ENCODE peak calls at places on chromosome 1, in nine cellular contexts. G is body of pancreas, F is neural crest cell, C is mucosa of descending colon, M is transverse colon, I is progenitor cell of endocrine pancreas, N is B cell, O is heart left ventricle, W is cardiac fibroblast. E is an unnamed sample.
A peak's percentile ranks its signal among the peaks of the same experiment; 100 is the strongest.

GRCh38 chr1:94247146-94248094 is 10.0 kb upstream of the ARHGAP29 start:
- DNase-seq in W (peak; percentile 80), N (peak; percentile 47), I (peak; percentile 88), F (peak; percentile 70), O (peak; percentile 88), C (peak; percentile 79), M (peak; percentile 79), G (peak; percentile 89), E (peak; percentile 72)

GRCh38 chr1:244074559-244075171 is 23.6 kb downstream of the ZBTB18 start:
- DNase-seq in M (peak; percentile 51), W (no peak), C (peak; percentile 69), G (no peak), N (peak; percentile 71), I (no peak), O (no peak), F (no peak), E (no peak)

GRCh38 chr1:199742547-199742946 is 285.0 kb upstream of the NR5A2 start:
- DNase-seq in N (no peak), C (no peak), I (no peak), G (no peak), M (no peak), W (peak; percentile 89), O (no peak), F (no peak), E (peak; percentile 96)

GRCh38 chr1:30478799-30479198 is 244.6 kb downstream of the MATN1 start:
- DNase-seq in W (no peak), I (no peak), N (no peak), C (no peak), F (no peak), O (no peak), G (no peak), M (no peak), E (no peak)

GRCh38 chr1:226424228-226425003 is 16.5 kb upstream of the PARP1 start:
- DNase-seq in N (peak; percentile 34), W (peak; percentile 52), I (no peak), G (no peak), F (no peak), M (no peak), C (no peak), O (no peak), E (peak; percentile 77)

GRCh38 chr1:36706416-36706815 is 223.7 kb upstream of the CSF3R start:
- DNase-seq in O (no peak), M (no peak), C (no peak), W (no peak), G (no peak), F (no peak), I (no peak), N (no peak), E (no peak)

GRCh38 chr1:227066999-227067398 is 126.9 kb downstream of the COQ8A start:
- DNase-seq in I (no peak), G (no peak), F (no peak), N (no peak), M (no peak), O (no peak), W (no peak), C (no peak), E (no peak)

GRCh38 chr1:151175910-151176309 is at the start of gene TMOD4:
- DNase-seq in N (no peak), I (no peak), M (no peak), C (no peak), O (no peak), W (peak; percentile 27), G (no peak), F (no peak), E (no peak)

GRCh38 chr1:233109121-233109520 is 158.7 kb downstream of the NTPCR start:
- DNase-seq in C (no peak), F (no peak), I (no peak), W (no peak), N (no peak), O (no peak), G (no peak), M (no peak), E (no peak)

GRCh38 chr1:116909511-116910378 is at the start of gene PTGFRN:
- DNase-seq in M (peak; percentile 73), G (peak; percentile 82), N (no peak), O (peak; percentile 76), W (peak; percentile 85), C (peak; percentile 79), F (peak; percentile 54), I (peak; percentile 53), E (peak; percentile 74)

GRCh38 chr1:58898739-58899580 is 115.1 kb upstream of the JUN start:
- DNase-seq in C (peak; percentile 69), M (peak; percentile 47), G (peak; percentile 61), N (no peak), F (no peak), I (no peak), O (peak; percentile 84), W (peak; percentile 80), E (no peak)

GRCh38 chr1:212762839-212763238 is 28.7 kb downstream of the NSL1 start:
- DNase-seq in W (no peak), M (no peak), O (no peak), G (no peak), C (no peak), F (no peak), I (no peak), N (no peak), E (no peak)

GRCh38 chr1:179510038-179510437 is 65.7 kb downstream of the NPHS2 start:
- DNase-seq in I (no peak), N (peak; percentile 25), C (no peak), F (no peak), O (no peak), M (no peak), G (no peak), W (no peak), E (no peak)

GRCh38 chr1:90127288-90127953 is 132.5 kb downstream of the ZNF326 start:
- DNase-seq in M (no peak), N (no peak), G (no peak), O (no peak), C (no peak), I (no peak), W (no peak), F (no peak), E (no peak)

DNA sequence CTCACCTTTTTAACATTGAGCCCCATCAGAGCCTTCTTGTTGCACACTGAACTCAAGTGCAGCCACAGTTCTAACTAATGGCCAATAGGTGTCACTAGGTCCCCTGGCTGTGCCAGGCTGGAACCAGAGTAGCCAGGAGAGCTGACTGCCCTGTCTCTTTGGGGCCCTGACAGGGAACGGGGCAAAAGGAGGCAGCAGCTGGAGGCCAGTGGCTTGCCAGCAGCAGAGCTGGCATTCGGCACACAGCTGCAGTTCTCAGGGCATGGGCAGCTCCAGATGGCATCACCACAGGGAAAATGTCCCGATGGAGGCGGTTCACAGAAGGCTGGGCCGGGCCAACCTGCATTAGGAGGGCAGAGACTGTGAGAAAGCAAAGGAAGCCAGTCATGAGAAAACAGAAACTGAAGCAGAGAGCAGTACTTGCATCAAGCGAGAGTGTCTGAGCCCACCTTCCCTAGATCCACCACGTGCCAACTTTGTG is 188.6 kb downstream of the FCRL5 start:
- DNase-seq in I (no peak), C (peak; percentile 60), N (peak; percentile 38), F (no peak), G (peak; percentile 72), W (peak; percentile 48), O (no peak), M (peak; percentile 45), E (peak; percentile 73)
- TF ChIP-seq CTCF in I (peak; percentile 61), C (peak; percentile 55), N (peak; percentile 70), F (peak; percentile 62), G (peak; percentile 60), W (peak; percentile 79), O (peak; percentile 23), M (peak; percentile 66), E (peak; percentile 75)

GRCh38 chr1:81801834-81802531 is 1.2 kb downstream of the ADGRL2 start:
- DNase-seq in C (peak; percentile 40), I (peak; percentile 33), O (peak; percentile 34), G (peak; percentile 54), W (peak; percentile 65), F (peak; percentile 23), M (no peak), N (no peak), E (peak; percentile 59)

GRCh38 chr1:81801032-81801833 is 499 bp downstream of the ADGRL2 start:
- DNase-seq in C (peak; percentile 60), N (peak; percentile 3), M (peak; percentile 60), W (peak; percentile 96), F (peak; percentile 70), G (peak; percentile 84), O (peak; percentile 87), I (peak; percentile 53), E (peak; percentile 93)

GRCh38 chr1:81803423-81804103 is 2.8 kb downstream of the ADGRL2 start:
- DNase-seq in I (no peak), O (no peak), G (peak; percentile 25), C (no peak), W (peak; percentile 54), F (peak; percentile 24), N (no peak), M (no peak), E (peak; percentile 48)

GRCh38 chr1:81804320-81804719 is 3.6 kb downstream of the ADGRL2 start:
- DNase-seq in G (no peak), W (no peak), M (no peak), I (no peak), F (peak; percentile 9), C (no peak), N (no peak), O (no peak), E (no peak)

DNA sequence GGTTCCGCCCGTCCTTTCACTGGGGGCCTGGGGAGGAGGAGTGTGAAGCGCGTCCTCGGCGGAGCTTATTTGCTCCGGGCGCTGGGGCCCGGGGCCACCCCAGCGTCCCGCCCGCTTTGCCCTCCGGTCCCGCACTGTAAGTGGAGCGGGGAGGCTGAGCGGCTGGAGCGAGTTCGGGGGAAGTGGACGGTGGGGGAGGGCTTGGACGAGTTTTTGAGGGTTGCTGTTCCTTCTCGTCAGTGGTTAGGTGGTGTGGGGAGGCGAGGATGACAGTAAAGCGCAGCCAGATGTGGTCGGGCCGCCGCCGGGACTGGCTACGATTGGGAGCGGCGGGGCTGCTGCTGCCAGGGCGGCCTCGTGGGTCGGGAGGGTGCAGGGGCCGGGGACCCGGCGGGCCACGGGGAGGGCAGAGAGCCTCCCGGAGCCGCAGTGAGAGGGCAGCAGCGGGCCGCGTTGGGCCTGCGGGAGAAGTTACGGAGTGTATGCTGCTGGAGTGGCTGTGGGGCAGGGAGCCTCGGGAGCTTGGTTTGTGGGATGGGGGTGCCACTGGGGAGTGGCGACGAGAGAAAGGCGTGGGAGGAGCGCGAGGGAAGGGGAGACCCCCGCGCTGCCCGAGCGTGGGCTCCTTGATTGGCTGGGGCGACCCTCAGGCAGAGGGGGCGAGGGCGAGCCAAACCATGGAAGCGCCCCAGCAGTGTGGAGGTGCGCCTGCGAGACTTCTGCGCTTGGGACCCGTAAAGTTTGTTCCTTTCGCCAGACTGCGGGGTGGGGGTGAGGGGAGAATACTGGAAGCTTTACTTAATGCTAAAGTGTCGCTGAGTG is 2.1 kb downstream of the ADGRL2 start:
- DNase-seq in G (peak; percentile 79), N (no peak), M (peak; percentile 33), C (peak; percentile 57), W (peak; percentile 81), O (peak; percentile 79), F (peak; percentile 59), I (peak; percentile 61), E (peak; percentile 64)
- TF ChIP-seq CTCF in G (peak; percentile 53), N (no peak), M (peak; percentile 25), C (no peak), W (peak; percentile 48), O (peak; percentile 59), F (peak; percentile 54), I (peak; percentile 66), E (peak; percentile 46)

GRCh38 chr1:204619721-204620120 is 65.8 kb downstream of the LRRN2 start:
- DNase-seq in W (no peak), M (peak; percentile 27), N (no peak), O (no peak), I (no peak), C (no peak), F (no peak), G (no peak), E (no peak)
- TF ChIP-seq CTCF in W (no peak), M (no peak), N (no peak), O (no peak), I (no peak), C (peak; percentile 21), F (peak; percentile 22), G (no peak), E (no peak)

GRCh38 chr1:104132386-104132973 is 382.8 kb downstream of the AMY1C start:
- DNase-seq in C (no peak), W (no peak), G (peak; percentile 8), F (no peak), I (no peak), N (peak; percentile 8), M (no peak), O (no peak), E (peak; percentile 63)
- TF ChIP-seq CTCF in C (peak; percentile 9), W (no peak), G (peak; percentile 56), F (peak; percentile 76), I (peak; percentile 72), N (no peak), M (peak; percentile 49), O (no peak), E (peak; percentile 53)

E was measured in MCF 10A.